ENCODE peak calls at places on chromosomes 7 and 10, in four cellular contexts. X, U, E and G are unnamed samples.

GRCh38 chr10:123057968-123058367 is 49.2 kb downstream of the ACADSB start:
- DNase-seq in X (no peak), E (no peak), U (no peak), G (no peak)

GRCh38 chr10:112844681-112845080 is 105.4 kb upstream of the TCF7L2 start:
- DNase-seq in E (no peak), X (no peak), U (no peak), G (no peak)

GRCh38 chr7:25026156-25026555 is 46.2 kb upstream of the OSBPL3 start:
- DNase-seq in X (no peak), U (no peak), E (no peak), G (no peak)

GRCh38 chr7:130298927-130299326 is 6.0 kb downstream of the CPA4 start:
- DNase-seq in X (no peak), U (no peak), E (no peak), G (no peak)

GRCh38 chr7:129923709-129924108 is 29.1 kb downstream of the UBE2H start:
- DNase-seq in U (peak; percentile 91), X (no peak), E (no peak), G (no peak)

GRCh38 chr7:133355325-133355708 is 102.4 kb downstream of the EXOC4 start:
- DNase-seq in U (peak; percentile 93), E (no peak), X (no peak), G (no peak)

GRCh38 chr10:110458583-110458920 is 39.2 kb upstream of the DUSP5 start:
- DNase-seq in X (no peak), E (no peak), U (no peak), G (no peak)

GRCh38 chr10:123478112-123478511 is 188.0 kb upstream of the GPR26 start:
- DNase-seq in X (no peak), U (no peak), E (no peak), G (no peak)

GRCh38 chr10:86366033-86366901 is at the start of gene GRID1:
- DNase-seq in X (peak; percentile 36), U (no peak), E (no peak), G (peak; percentile 80)

GRCh38 chr7:78189762-78190161 is 391.2 kb downstream of the PHTF2 start:
- DNase-seq in U (no peak), X (no peak), E (no peak), G (no peak)

GRCh38 chr10:80613466-80613865 is 75.8 kb downstream of the SH2D4B start:
- DNase-seq in X (no peak), U (no peak), E (no peak), G (no peak)

GRCh38 chr10:28954211-28954610 is 276.9 kb downstream of the BAMBI start:
- DNase-seq in E (no peak), X (no peak), U (peak; percentile 34), G (no peak)

GRCh38 chr7:73770860-73771665 is 993 bp upstream of the CLDN3 start:
- DNase-seq in U (no peak), X (no peak), E (no peak), G (no peak)

GRCh38 chr10:93065675-93066543 is 5.3 kb downstream of the CYP26C1 start:
- DNase-seq in E (no peak), U (no peak), X (no peak), G (no peak)

GRCh38 chr10:43407148-43407575 is 1.8 kb downstream of the HNRNPF start:
- DNase-seq in X (peak; percentile 56), U (peak; percentile 36), E (no peak), G (peak; percentile 64)

GRCh38 chr10:59181668-59182067 is 5.2 kb downstream of the PHYHIPL start:
- DNase-seq in U (peak; percentile 43), X (peak; percentile 19), E (no peak), G (peak; percentile 47)

GRCh38 chr10:21055339-21056135 is 158.4 kb upstream of the NEBL start:
- DNase-seq in X (no peak), E (no peak), U (no peak), G (no peak)

GRCh38 chr10:97115846-97116245 is 69.9 kb downstream of the SLIT1 start:
- DNase-seq in E (no peak), U (no peak), X (no peak), G (no peak)

GRCh38 chr10:1847361-1847760 is 110.0 kb upstream of the ADARB2 start:
- DNase-seq in X (no peak), E (no peak), U (no peak), G (no peak)

GRCh38 chr10:61902448-61903183 is 1.1 kb downstream of the ARID5B start:
- DNase-seq in U (peak; percentile 61), X (peak; percentile 64), E (no peak), G (peak; percentile 40)
- TF ChIP-seq CTCF in U (peak; percentile 31), X (no peak), E (no peak), G (peak; percentile 31)

DNA sequence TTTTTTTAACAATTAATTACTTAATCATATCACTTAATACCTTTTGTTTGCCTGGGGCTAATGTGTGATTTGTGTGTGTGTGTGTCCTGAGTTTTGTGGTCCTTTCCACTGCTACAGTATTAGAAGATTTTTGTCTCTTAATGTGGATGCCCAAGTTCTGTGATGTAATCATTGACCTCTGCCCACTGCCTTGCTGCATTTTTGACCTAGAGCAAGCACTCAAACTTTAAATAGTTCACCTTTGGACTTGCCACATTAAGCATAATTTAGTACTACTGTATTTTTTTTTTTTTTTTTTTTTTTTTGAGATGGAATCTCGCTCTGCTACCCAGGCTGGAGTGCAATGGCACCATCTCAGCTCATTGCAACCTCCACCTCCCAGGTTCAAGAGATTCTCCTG is 52.7 kb downstream of the VCL start:
- DNase-seq in X (no peak), E (no peak), U (no peak), G (no peak)
- H3K4me1 ChIP-seq in X (peaks cover 21% of the 10 kb centered on the region), E (peaks cover 58% of the 10 kb centered on the region), U (peaks cover 24% of the 10 kb centered on the region), G (no peaks in the 10 kb centered on the region)

DNA sequence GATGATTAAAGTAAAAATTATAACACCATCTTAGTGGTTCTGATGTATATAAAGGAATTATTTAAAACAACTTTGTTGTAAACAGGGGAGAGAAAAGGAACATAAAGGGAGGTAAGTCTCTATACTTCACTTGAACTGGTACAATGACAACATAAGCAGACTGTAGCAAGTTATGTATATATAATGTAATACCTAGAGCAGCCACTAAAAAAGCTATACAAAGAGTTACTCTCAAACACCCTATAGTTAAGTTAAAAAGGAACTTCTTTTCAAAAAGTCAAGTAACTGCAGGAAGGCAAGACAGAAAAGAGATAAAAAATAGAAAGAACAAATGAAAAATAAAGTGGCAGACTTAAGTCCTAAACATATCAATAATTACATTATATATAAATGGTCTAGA is 82.3 kb downstream of the ZNF503 start:
- DNase-seq in X (no peak), E (no peak), U (no peak), G (no peak)
- TF ChIP-seq CTCF in X (no peak), E (no peak), U (no peak), G (no peak)

DNA sequence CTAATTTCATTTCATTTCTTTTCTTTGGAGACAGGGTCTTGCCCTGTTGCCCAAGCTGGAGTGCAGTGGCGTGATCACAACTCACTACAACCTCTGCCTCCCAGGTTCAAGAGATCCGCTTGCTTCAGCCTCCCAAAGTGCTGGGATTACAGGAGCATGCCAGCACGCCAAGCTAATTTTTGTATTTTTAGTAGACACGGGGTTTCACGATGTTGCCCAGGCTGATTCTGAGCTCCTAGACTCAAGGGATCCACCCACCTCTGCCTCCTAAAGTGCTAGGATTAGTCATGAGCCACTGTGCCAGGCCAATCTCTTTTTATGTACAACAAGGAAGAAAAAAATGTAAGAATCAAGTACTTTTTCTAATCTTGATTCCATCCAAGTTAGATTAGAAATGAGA is 10.7 kb upstream of the KMT2E start:
- DNase-seq in X (no peak), U (peak; percentile 82), E (no peak), G (no peak)
- H3K4me1 ChIP-seq in X (peaks cover 100% of the 10 kb centered on the region), U (peaks cover 4% of the 10 kb centered on the region), E (peaks cover 93% of the 10 kb centered on the region), G (peaks cover 3% of the 10 kb centered on the region)

GRCh38 chr10:18713077-18713476 is 53.8 kb downstream of the ARL5B start:
- DNase-seq in U (peak; percentile 92), E (no peak), X (no peak), G (no peak)
- TF ChIP-seq CTCF in U (no peak), E (no peak), X (no peak), G (no peak)

GRCh38 chr10:77160679-77161078 is 476.9 kb downstream of the KCNMA1 start:
- DNase-seq in E (no peak), X (no peak), U (peak; percentile 97), G (no peak)
- H3K4me1 ChIP-seq in E (peaks cover 57% of the 10 kb centered on the region), X (peaks cover 18% of the 10 kb centered on the region), U (peaks cover 25% of the 10 kb centered on the region), G (peaks cover 41% of the 10 kb centered on the region)